ENCODE peak calls at places on chromosome 3, in five cellular contexts. One of them, this sample, is unnamed.

GRCh38 chr3:72245183-72245811 is 460.3 kb upstream of the PROK2 start:
- DNase-seq in right cardiac atrium: peak; percentile 64
- DNase-seq in D341Med: peak; percentile 47
- DNase-seq in kidney tubule cell: no peak
- DNase-seq in NCI-H774: no peak
- DNase-seq in this sample: no peak

GRCh38 chr3:120795959-120796358 is 53.4 kb downstream of the GTF2E1 start:
- DNase-seq in right cardiac atrium: no peak
- DNase-seq in D341Med: no peak
- DNase-seq in NCI-H774: no peak
- DNase-seq in kidney tubule cell: no peak
- DNase-seq in this sample: no peak

GRCh38 chr3:52724511-52724910 is 18.6 kb downstream of the SPCS1 start:
- DNase-seq in D341Med: no peak
- DNase-seq in kidney tubule cell: no peak
- DNase-seq in NCI-H774: no peak
- DNase-seq in right cardiac atrium: no peak
- DNase-seq in this sample: no peak

GRCh38 chr3:153130312-153130977 is 31.6 kb upstream of the RAP2B start:
- DNase-seq in D341Med: no peak
- DNase-seq in kidney tubule cell: peak; percentile 86
- DNase-seq in right cardiac atrium: no peak
- DNase-seq in NCI-H774: no peak
- DNase-seq in this sample: no peak

GRCh38 chr3:61807865-61808276 is 246.5 kb downstream of the PTPRG start:
- DNase-seq in D341Med: peak; percentile 77
- DNase-seq in right cardiac atrium: no peak
- DNase-seq in kidney tubule cell: no peak
- DNase-seq in NCI-H774: peak; percentile 1
- DNase-seq in this sample: no peak

GRCh38 chr3:108090066-108090700 is 648 bp downstream of the CD47 start:
- DNase-seq in D341Med: no peak
- DNase-seq in NCI-H774: peak; percentile 30
- DNase-seq in kidney tubule cell: no peak
- DNase-seq in right cardiac atrium: no peak
- DNase-seq in this sample: no peak

GRCh38 chr3:72338082-72338941 is 509.9 kb downstream of the SHQ1 start:
- DNase-seq in NCI-H774: no peak
- DNase-seq in D341Med: no peak
- DNase-seq in right cardiac atrium: no peak
- DNase-seq in kidney tubule cell: peak; percentile 80
- DNase-seq in this sample: peak; percentile 30

GRCh38 chr3:187794731-187795130 is 49.5 kb upstream of the BCL6 start:
- DNase-seq in D341Med: no peak
- DNase-seq in NCI-H774: no peak
- DNase-seq in right cardiac atrium: no peak
- DNase-seq in kidney tubule cell: no peak
- DNase-seq in this sample: no peak

GRCh38 chr3:57696861-57697321 is 4.0 kb upstream of the DENND6A start:
- DNase-seq in kidney tubule cell: peak; percentile 29
- DNase-seq in right cardiac atrium: no peak
- DNase-seq in D341Med: no peak
- DNase-seq in NCI-H774: no peak
- DNase-seq in this sample: no peak

GRCh38 chr3:51675201-51675611 is 4.2 kb downstream of the TEX264 start:
- DNase-seq in D341Med: no peak
- DNase-seq in kidney tubule cell: peak; percentile 81
- DNase-seq in right cardiac atrium: no peak
- DNase-seq in NCI-H774: no peak
- DNase-seq in this sample: peak; percentile 23

GRCh38 chr3:179308006-179308405 is 14.8 kb upstream of the ZNF639 start:
- DNase-seq in kidney tubule cell: peak; percentile 74
- DNase-seq in right cardiac atrium: no peak
- DNase-seq in D341Med: no peak
- DNase-seq in NCI-H774: no peak
- DNase-seq in this sample: no peak

GRCh38 chr3:128491071-128491899 is 1.7 kb downstream of the GATA2 start:
- DNase-seq in right cardiac atrium: no peak
- DNase-seq in D341Med: no peak
- DNase-seq in kidney tubule cell: no peak
- DNase-seq in NCI-H774: no peak
- DNase-seq in this sample: no peak

GRCh38 chr3:169871129-169871886 is 1.6 kb upstream of the LRRC31 start:
- DNase-seq in kidney tubule cell: peak; percentile 36
- DNase-seq in right cardiac atrium: no peak
- DNase-seq in NCI-H774: no peak
- DNase-seq in D341Med: no peak
- DNase-seq in this sample: no peak

GRCh38 chr3:101253429-101253828 is 66.9 kb downstream of the IMPG2 start:
- DNase-seq in right cardiac atrium: no peak
- DNase-seq in NCI-H774: peak; percentile 26
- DNase-seq in kidney tubule cell: no peak
- DNase-seq in D341Med: no peak
- DNase-seq in this sample: no peak

GRCh38 chr3:183253364-183253960 is 409 bp downstream of the B3GNT5 start:
- DNase-seq in NCI-H774: peak; percentile 56
- DNase-seq in right cardiac atrium: peak; percentile 81
- DNase-seq in D341Med: no peak
- DNase-seq in kidney tubule cell: peak; percentile 56
- DNase-seq in this sample: no peak

GRCh38 chr3:26074080-26074479 is 284.2 kb downstream of the OXSM start:
- DNase-seq in kidney tubule cell: no peak
- DNase-seq in right cardiac atrium: no peak
- DNase-seq in D341Med: no peak
- DNase-seq in NCI-H774: no peak
- DNase-seq in this sample: no peak

GRCh38 chr3:157126365-157126764 is 33.6 kb downstream of the CCNL1 start:
- DNase-seq in right cardiac atrium: no peak
- DNase-seq in D341Med: no peak
- DNase-seq in kidney tubule cell: no peak
- DNase-seq in NCI-H774: no peak
- DNase-seq in this sample: no peak

GRCh38 chr3:18559323-18559972 is 134.3 kb upstream of the SATB1 start:
- DNase-seq in kidney tubule cell: peak; percentile 56
- DNase-seq in D341Med: peak; percentile 47
- DNase-seq in right cardiac atrium: no peak
- DNase-seq in NCI-H774: peak; percentile 34
- DNase-seq in this sample: peak; percentile 18

GRCh38 chr3:45790611-45791010 is 5.7 kb downstream of the SLC6A20 start:
- DNase-seq in D341Med: no peak
- DNase-seq in NCI-H774: no peak
- DNase-seq in right cardiac atrium: no peak
- DNase-seq in kidney tubule cell: no peak
- DNase-seq in this sample: no peak

GRCh38 chr3:46484911-46485696 is 12.7 kb upstream of the RTP3 start:
- DNase-seq in right cardiac atrium: no peak
- DNase-seq in D341Med: no peak
- DNase-seq in NCI-H774: peak; percentile 77
- DNase-seq in kidney tubule cell: peak; percentile 60
- DNase-seq in this sample: no peak